ENCODE peak calls at places on chromosomes 7 and 10, in nine cellular contexts. One of them, this sample, is unnamed.

GRCh38 chr10:118798186-118798811 is 43.5 kb upstream of the CACUL1 start:
- DNase-seq in GM12878: no peak
- DNase-seq in K562: no peak
- DNase-seq in A549: peak
- DNase-seq in SK-N-SH: no peak
- DNase-seq in Panc1: no peak
- DNase-seq in GM23338: no peak
- DNase-seq in HepG2: no peak
- DNase-seq in HCT116: peak
- DNase-seq in this sample: no peak

GRCh38 chr7:108358553-108358952 is 97.7 kb downstream of the NRCAM start:
- DNase-seq in Panc1: peak
- DNase-seq in GM12878: no peak
- DNase-seq in SK-N-SH: peak
- DNase-seq in K562: no peak
- DNase-seq in HCT116: no peak
- DNase-seq in GM23338: peak
- DNase-seq in A549: peak
- DNase-seq in HepG2: peak
- DNase-seq in this sample: no peak

GRCh38 chr10:75449320-75450061 is 18.1 kb downstream of the LRMDA start:
- DNase-seq in A549: no peak
- DNase-seq in K562: no peak
- DNase-seq in HepG2: no peak
- DNase-seq in HCT116: no peak
- DNase-seq in GM23338: no peak
- DNase-seq in SK-N-SH: no peak
- DNase-seq in Panc1: no peak
- DNase-seq in GM12878: no peak
- DNase-seq in this sample: no peak

GRCh38 chr7:135291809-135292253 is 58.2 kb downstream of the STRA8 start:
- DNase-seq in Panc1: peak
- DNase-seq in K562: no peak
- DNase-seq in GM12878: no peak
- DNase-seq in A549: peak
- DNase-seq in SK-N-SH: no peak
- DNase-seq in GM23338: no peak
- DNase-seq in HepG2: peak
- DNase-seq in HCT116: no peak
- DNase-seq in this sample: no peak

GRCh38 chr7:8594115-8594514 is 160.7 kb downstream of the NXPH1 start:
- DNase-seq in A549: no peak
- DNase-seq in GM23338: peak
- DNase-seq in HepG2: peak
- DNase-seq in GM12878: no peak
- DNase-seq in K562: no peak
- DNase-seq in SK-N-SH: no peak
- DNase-seq in HCT116: no peak
- DNase-seq in Panc1: no peak
- DNase-seq in this sample: peak

GRCh38 chr7:79702116-79702515 is 248.6 kb upstream of the MAGI2 start:
- DNase-seq in A549: no peak
- DNase-seq in GM12878: no peak
- DNase-seq in HepG2: no peak
- DNase-seq in GM23338: no peak
- DNase-seq in HCT116: no peak
- DNase-seq in Panc1: no peak
- DNase-seq in K562: no peak
- DNase-seq in SK-N-SH: no peak
- DNase-seq in this sample: no peak

GRCh38 chr7:19713676-19714075 is 4.8 kb upstream of the POLR1F start:
- DNase-seq in SK-N-SH: peak
- DNase-seq in HepG2: peak
- DNase-seq in K562: peak
- DNase-seq in A549: peak
- DNase-seq in GM23338: peak
- DNase-seq in Panc1: peak
- DNase-seq in HCT116: peak
- DNase-seq in GM12878: peak
- DNase-seq in this sample: peak

GRCh38 chr7:919114-919442 is 35.4 kb downstream of the ADAP1 start:
- DNase-seq in A549: no peak
- DNase-seq in K562: no peak
- DNase-seq in Panc1: no peak
- DNase-seq in HepG2: no peak
- DNase-seq in SK-N-SH: no peak
- DNase-seq in HCT116: no peak
- DNase-seq in GM23338: no peak
- DNase-seq in GM12878: no peak
- DNase-seq in this sample: no peak

GRCh38 chr10:89115876-89116627 is 91.1 kb downstream of the CH25H start:
- DNase-seq in GM12878: no peak
- DNase-seq in SK-N-SH: no peak
- DNase-seq in K562: no peak
- DNase-seq in A549: peak
- DNase-seq in HepG2: no peak
- DNase-seq in HCT116: peak
- DNase-seq in GM23338: no peak
- DNase-seq in Panc1: no peak
- DNase-seq in this sample: no peak

GRCh38 chr10:107653832-107654287 is 489.4 kb upstream of the SORCS1 start:
- DNase-seq in HCT116: no peak
- DNase-seq in GM23338: no peak
- DNase-seq in HepG2: no peak
- DNase-seq in A549: no peak
- DNase-seq in Panc1: no peak
- DNase-seq in GM12878: peak
- DNase-seq in SK-N-SH: no peak
- DNase-seq in K562: no peak
- DNase-seq in this sample: peak

GRCh38 chr7:73517241-73517995 is 4.7 kb downstream of the BAZ1B start:
- DNase-seq in HepG2: no peak
- DNase-seq in GM12878: no peak
- DNase-seq in SK-N-SH: no peak
- DNase-seq in K562: peak
- DNase-seq in GM23338: no peak
- DNase-seq in Panc1: no peak
- DNase-seq in HCT116: no peak
- DNase-seq in A549: no peak
- DNase-seq in this sample: no peak

GRCh38 chr10:101493249-101493648 is 94.8 kb downstream of the POLL start:
- DNase-seq in HCT116: no peak
- DNase-seq in GM12878: no peak
- DNase-seq in K562: no peak
- DNase-seq in HepG2: peak
- DNase-seq in A549: no peak
- DNase-seq in GM23338: no peak
- DNase-seq in Panc1: no peak
- DNase-seq in SK-N-SH: no peak
- DNase-seq in this sample: no peak

GRCh38 chr10:101492814-101493213 is 95.2 kb downstream of the POLL start:
- DNase-seq in GM12878: no peak
- DNase-seq in SK-N-SH: no peak
- DNase-seq in HCT116: no peak
- DNase-seq in K562: no peak
- DNase-seq in A549: no peak
- DNase-seq in Panc1: no peak
- DNase-seq in GM23338: no peak
- DNase-seq in HepG2: no peak
- DNase-seq in this sample: no peak

GRCh38 chr10:101494650-101495049 is 93.4 kb downstream of the POLL start:
- DNase-seq in HepG2: no peak
- DNase-seq in K562: no peak
- DNase-seq in GM23338: no peak
- DNase-seq in Panc1: no peak
- DNase-seq in GM12878: no peak
- DNase-seq in SK-N-SH: no peak
- DNase-seq in HCT116: no peak
- DNase-seq in A549: no peak
- DNase-seq in this sample: no peak

GRCh38 chr10:101493782-101494281 is 94.2 kb downstream of the POLL start:
- DNase-seq in GM12878: no peak
- DNase-seq in Panc1: no peak
- DNase-seq in A549: no peak
- DNase-seq in HepG2: peak
- DNase-seq in HCT116: no peak
- DNase-seq in GM23338: no peak
- DNase-seq in K562: no peak
- DNase-seq in SK-N-SH: no peak
- DNase-seq in this sample: no peak

GRCh38 chr10:101495324-101495925 is 92.6 kb downstream of the POLL start:
- DNase-seq in SK-N-SH: peak
- DNase-seq in HCT116: peak
- DNase-seq in Panc1: peak
- DNase-seq in A549: peak
- DNase-seq in K562: no peak
- DNase-seq in GM12878: no peak
- DNase-seq in HepG2: peak
- DNase-seq in GM23338: peak
- DNase-seq in this sample: no peak
- TF ChIP-seq CTCF in SK-N-SH: peak
- TF ChIP-seq CTCF in HCT116: peak
- TF ChIP-seq CTCF in Panc1: peak
- TF ChIP-seq CTCF in A549: peak
- TF ChIP-seq CTCF in K562: peak
- TF ChIP-seq CTCF in GM12878: peak
- TF ChIP-seq CTCF in HepG2: peak
- TF ChIP-seq CTCF in GM23338: peak
- TF ChIP-seq CTCF in this sample: no peak

GRCh38 chr10:7787150-7787856 is 490 bp downstream of the KIN start:
- DNase-seq in GM12878: no peak
- DNase-seq in K562: no peak
- DNase-seq in A549: no peak
- DNase-seq in HepG2: no peak
- DNase-seq in GM23338: peak
- DNase-seq in SK-N-SH: no peak
- DNase-seq in HCT116: no peak
- DNase-seq in Panc1: no peak
- DNase-seq in this sample: no peak

GRCh38 chr10:7789390-7789789 is 1.4 kb downstream of the ATP5F1C start:
- DNase-seq in GM23338: no peak
- DNase-seq in GM12878: no peak
- DNase-seq in SK-N-SH: peak
- DNase-seq in Panc1: no peak
- DNase-seq in HCT116: no peak
- DNase-seq in K562: no peak
- DNase-seq in A549: no peak
- DNase-seq in HepG2: peak
- DNase-seq in this sample: no peak

GRCh38 chr10:7792541-7792940 is 4.6 kb downstream of the ATP5F1C start:
- DNase-seq in K562: no peak
- DNase-seq in HCT116: no peak
- DNase-seq in A549: no peak
- DNase-seq in HepG2: peak
- DNase-seq in GM12878: no peak
- DNase-seq in GM23338: no peak
- DNase-seq in SK-N-SH: no peak
- DNase-seq in Panc1: no peak
- DNase-seq in this sample: no peak

GRCh38 chr10:7788640-7789335 is 811 bp downstream of the ATP5F1C start:
- DNase-seq in GM12878: no peak
- DNase-seq in Panc1: no peak
- DNase-seq in SK-N-SH: peak
- DNase-seq in K562: peak
- DNase-seq in HCT116: no peak
- DNase-seq in GM23338: peak
- DNase-seq in A549: no peak
- DNase-seq in HepG2: peak
- DNase-seq in this sample: no peak

DNA sequence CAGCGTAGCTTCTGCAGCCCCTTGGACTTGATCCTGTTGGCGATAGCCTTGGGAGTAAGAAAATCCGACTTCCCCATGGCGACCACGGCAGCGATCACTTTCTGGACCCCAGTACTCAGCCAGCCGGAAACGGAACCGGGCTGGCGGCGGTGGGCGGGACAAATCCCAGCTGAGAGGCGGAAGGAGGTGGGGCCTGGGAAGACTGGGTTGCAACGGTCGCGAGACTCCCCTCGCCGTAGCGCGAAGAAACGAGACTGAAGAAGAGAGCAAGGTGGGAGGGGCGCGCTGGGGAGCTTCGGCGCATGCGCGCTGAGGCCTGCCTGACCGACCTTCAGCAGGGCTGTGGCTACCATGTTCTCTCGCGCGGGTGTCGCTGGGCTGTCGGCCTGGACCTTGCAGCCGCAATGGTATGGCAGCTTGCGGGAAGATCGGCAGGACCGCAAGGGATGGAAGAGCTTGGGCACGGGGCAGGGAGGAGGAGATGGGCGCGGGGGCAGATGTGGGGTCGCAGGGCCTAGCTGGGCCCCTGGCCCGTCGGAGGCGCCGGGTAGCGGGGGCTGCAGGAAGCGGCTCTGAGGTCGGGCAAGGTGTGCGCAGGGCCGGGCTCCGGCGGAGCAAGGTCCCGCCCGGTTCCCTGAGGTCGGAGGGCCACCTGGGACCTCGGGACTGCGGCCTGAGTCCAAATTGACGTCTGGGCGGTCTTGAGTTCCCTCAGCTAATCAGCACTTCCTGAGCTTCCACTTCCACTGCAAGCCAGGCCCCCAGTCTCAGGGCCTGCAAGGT is at the start of the genes ATP5F1C and KIN:
- DNase-seq in K562: peak
- DNase-seq in Panc1: peak
- DNase-seq in HCT116: peak
- DNase-seq in A549: peak
- DNase-seq in SK-N-SH: peak
- DNase-seq in GM12878: peak
- DNase-seq in HepG2: peak
- DNase-seq in GM23338: peak
- DNase-seq in this sample: peak
- TF ChIP-seq REST in K562: no peak
- TF ChIP-seq REST in Panc1: no peak
- TF ChIP-seq REST in HCT116: no peak
- TF ChIP-seq REST in A549: peak
- TF ChIP-seq REST in SK-N-SH: no peak
- TF ChIP-seq REST in GM12878: no peak
- TF ChIP-seq REST in HepG2: no peak
- TF ChIP-seq REST in GM23338: no peak
- TF ChIP-seq REST in this sample: no peak

GRCh38 chr10:55500931-55501559 is 700.0 kb upstream of the PCDH15 start:
- DNase-seq in HepG2: peak
- DNase-seq in A549: peak
- DNase-seq in K562: no peak
- DNase-seq in GM23338: peak
- DNase-seq in Panc1: peak
- DNase-seq in GM12878: no peak
- DNase-seq in SK-N-SH: peak
- DNase-seq in HCT116: no peak
- DNase-seq in this sample: peak
- TF ChIP-seq CTCF in HepG2: peak
- TF ChIP-seq CTCF in A549: peak
- TF ChIP-seq CTCF in K562: no peak
- TF ChIP-seq CTCF in GM23338: peak
- TF ChIP-seq CTCF in Panc1: peak
- TF ChIP-seq CTCF in GM12878: peak
- TF ChIP-seq CTCF in SK-N-SH: peak
- TF ChIP-seq CTCF in HCT116: peak
- TF ChIP-seq CTCF in this sample: peak

DNA sequence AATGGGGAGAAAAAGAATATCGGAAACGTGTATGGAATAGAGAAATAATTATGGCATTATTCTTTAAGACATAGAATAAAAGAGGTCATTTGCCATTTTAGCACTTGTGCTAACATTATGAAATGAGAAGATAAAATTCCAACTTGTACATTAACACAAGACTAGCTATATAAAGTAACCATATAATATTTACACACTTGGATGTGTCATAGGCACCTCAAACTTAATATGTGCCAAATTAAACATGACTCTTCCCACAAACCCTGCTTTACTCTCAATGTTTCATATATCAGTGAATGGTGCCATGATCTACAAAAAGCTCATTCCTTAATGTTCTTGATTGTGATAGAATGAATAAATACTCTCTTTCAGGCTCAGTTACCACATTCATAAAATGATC is 4.1 kb upstream of the MINDY3 start:
- DNase-seq in HCT116: no peak
- DNase-seq in GM23338: no peak
- DNase-seq in HepG2: no peak
- DNase-seq in Panc1: no peak
- DNase-seq in K562: no peak
- DNase-seq in A549: no peak
- DNase-seq in SK-N-SH: no peak
- DNase-seq in GM12878: no peak
- DNase-seq in this sample: no peak
- TF ChIP-seq REST in HCT116: no peak
- TF ChIP-seq REST in GM23338: no peak
- TF ChIP-seq REST in HepG2: no peak
- TF ChIP-seq REST in Panc1: no peak
- TF ChIP-seq REST in K562: no peak
- TF ChIP-seq REST in A549: no peak
- TF ChIP-seq REST in SK-N-SH: no peak
- TF ChIP-seq REST in GM12878: no peak
- TF ChIP-seq REST in this sample: no peak

This sample was measured in HL-60.